ENCODE peak calls at places on chromosomes 4 and X, in five cellular contexts. K is testis, M is ovary, D is K562, R is A549. U is an unnamed sample.

GRCh38 chr4:165085946-165086345 is 26.7 kb downstream of the TMEM192 start:
- DNase-seq in D (no peak), K (no peak), R (no peak), M (no peak), U (no peak)

GRCh38 chr4:128162434-128162833 is 101.3 kb downstream of the LARP1B start:
- DNase-seq in K (no peak), M (no peak), D (no peak), R (no peak), U (no peak)

GRCh38 chrX:21382715-21383114 is 8.5 kb downstream of the CNKSR2 start:
- DNase-seq in D (no peak), R (peak), K (no peak), M (no peak), U (no peak)

GRCh38 chrX:107894038-107894437 is 68.4 kb downstream of the MID2 start:
- DNase-seq in R (peak), K (no peak), M (no peak), D (peak), U (peak)

GRCh38 chr4:58163172-58163571 is 1053.0 kb upstream of the IGFBP7 start:
- DNase-seq in M (no peak), D (no peak), R (no peak), K (peak), U (peak)

GRCh38 chr4:79455216-79455615 is 47.2 kb upstream of the GK2 start:
- DNase-seq in M (no peak), K (no peak), D (no peak), R (no peak), U (no peak)

GRCh38 chr4:168811793-168812651 is 198.0 kb downstream of the CBR4 start:
- DNase-seq in D (no peak), M (no peak), K (no peak), R (no peak), U (no peak)

GRCh38 chrX:139600105-139600504 is 69.6 kb downstream of the F9 start:
- DNase-seq in K (no peak), M (no peak), D (no peak), R (no peak), U (no peak)

GRCh38 chr4:181674315-181674714 is 568.9 kb upstream of the TENM3 start:
- DNase-seq in M (no peak), R (no peak), D (no peak), K (no peak), U (no peak)

GRCh38 chr4:26372525-26373172 is 51.8 kb downstream of the RBPJ start:
- DNase-seq in R (no peak), M (no peak), D (peak), K (no peak), U (peak)

GRCh38 chr4:186669159-186669720 is 54.4 kb downstream of the FAT1 start:
- DNase-seq in M (no peak), R (no peak), D (peak), K (no peak), U (peak)

GRCh38 chrX:136597356-136597755 is 50.6 kb upstream of the CD40LG start:
- DNase-seq in K (no peak), R (no peak), M (no peak), D (no peak), U (no peak)

GRCh38 chrX:40090050-40090804 is 7.5 kb downstream of the BCOR start:
- DNase-seq in M (peak), R (no peak), K (peak), D (peak), U (no peak)

GRCh38 chrX:102067966-102068723 is 57.3 kb upstream of the TCEAL2 start:
- DNase-seq in K (peak), R (peak), M (no peak), D (peak), U (no peak)

GRCh38 chr4:3472411-3473141 is 9.5 kb downstream of the DOK7 start:
- DNase-seq in M (no peak), D (no peak), R (no peak), K (no peak), U (no peak)

GRCh38 chrX:149937881-149938426 is 337 bp downstream of the EOLA2 start:
- DNase-seq in M (no peak), R (no peak), K (no peak), D (peak), U (peak)

GRCh38 chr4:33780952-33781655 is 2463.2 kb downstream of the ARAP2 start:
- DNase-seq in R (peak), M (no peak), D (no peak), K (no peak), U (no peak)

GRCh38 chrX:135973025-135973547 is 702 bp downstream of the MMGT1 start:
- DNase-seq in M (peak), R (peak), K (peak), D (peak), U (peak)

GRCh38 chrX:68588653-68589371 is 58.7 kb upstream of the STARD8 start:
- DNase-seq in K (no peak), M (no peak), R (no peak), D (peak), U (no peak)

GRCh38 chrX:119507206-119507605 is 39.0 kb downstream of the SLC25A5 start:
- DNase-seq in M (no peak), R (no peak), K (no peak), D (no peak), U (no peak)

GRCh38 chr4:176883108-176883550 is 90.4 kb upstream of the VEGFC start:
- DNase-seq in D (no peak), R (peak), M (no peak), K (no peak), U (peak)

GRCh38 chr4:105765690-105766407 is 57.3 kb downstream of the GSTCD start:
- DNase-seq in M (no peak), R (peak), K (no peak), D (peak), U (peak)

GRCh38 chr4:60744767-60745166 is 455.4 kb upstream of the ADGRL3 start:
- DNase-seq in R (no peak), D (no peak), K (no peak), M (no peak), U (no peak)

GRCh38 chrX:106932492-106932923 is 12.3 kb downstream of the CLDN2 start:
- DNase-seq in K (no peak), D (no peak), M (no peak), R (peak), U (no peak)

GRCh38 chr4:114208747-114209146 is 229.3 kb upstream of the ARSJ start:
- DNase-seq in K (no peak), M (no peak), D (no peak), R (no peak), U (no peak)

GRCh38 chr4:90357117-90357710 is 230.0 kb downstream of the CCSER1 start:
- DNase-seq in R (peak), K (no peak), M (no peak), D (peak), U (peak)

DNA sequence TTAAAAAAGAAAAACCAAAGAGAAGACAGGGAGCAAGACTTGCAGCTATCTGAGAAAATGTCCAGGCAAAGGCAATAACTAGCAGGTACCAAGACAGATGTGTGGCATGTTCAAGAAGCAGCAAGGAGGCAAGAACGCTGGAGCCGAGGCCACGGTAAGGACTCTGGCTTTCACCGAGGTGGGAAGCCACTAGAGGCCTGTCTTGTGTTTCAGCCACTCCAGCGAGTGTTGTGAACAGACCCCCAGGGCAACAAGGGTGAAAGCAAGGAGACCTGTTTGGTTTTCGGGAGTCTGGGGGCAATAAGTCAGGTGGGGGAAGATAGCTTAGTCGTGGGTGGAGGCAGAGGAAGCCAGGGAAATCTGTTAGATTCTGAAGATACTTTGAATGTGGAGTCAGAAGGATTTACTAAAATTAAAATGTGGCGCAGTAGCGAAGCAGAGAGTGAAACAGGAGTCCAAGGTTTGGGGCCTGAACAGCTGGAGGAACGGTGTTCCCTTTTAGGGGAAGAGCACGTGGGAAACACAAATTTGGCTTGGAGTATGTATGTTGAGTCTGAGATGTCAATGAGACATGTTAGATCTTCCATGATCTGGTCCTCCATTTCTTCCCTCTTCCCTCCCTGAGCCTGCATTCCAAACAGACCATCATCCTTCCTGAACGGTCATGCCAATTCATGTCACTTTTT is 3.1 kb downstream of the WDR1 start:
- DNase-seq in M (no peak), D (no peak), R (no peak), K (no peak), U (no peak)
- H3K27ac ChIP-seq in M (no peak), D (no peak), R (no peak), K (no peak), U (no peak)

DNA sequence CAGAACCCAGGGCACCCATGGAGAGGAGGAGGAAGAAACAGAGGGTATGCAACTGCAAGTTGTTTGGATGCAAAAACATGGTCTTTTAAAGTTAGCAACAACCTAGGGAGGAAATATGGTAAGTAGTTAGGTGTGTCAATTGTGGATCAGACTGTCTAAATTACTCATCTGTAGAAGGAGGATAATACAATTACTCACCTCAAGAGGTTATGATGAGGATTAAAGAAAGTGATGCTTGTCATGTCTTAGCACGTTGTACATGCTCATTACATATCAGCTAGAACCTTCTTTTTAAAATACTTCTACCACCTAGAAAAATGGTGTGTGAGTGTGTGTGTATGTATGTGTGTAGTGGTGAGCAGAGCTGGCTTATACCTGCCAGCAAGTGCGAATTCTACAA is 2.3 kb upstream of the C1QTNF7 start:
- DNase-seq in M (no peak), R (no peak), D (no peak), K (no peak), U (no peak)
- H3K27ac ChIP-seq in M (no peak), R (no peak), D (no peak), K (no peak), U (no peak)

DNA sequence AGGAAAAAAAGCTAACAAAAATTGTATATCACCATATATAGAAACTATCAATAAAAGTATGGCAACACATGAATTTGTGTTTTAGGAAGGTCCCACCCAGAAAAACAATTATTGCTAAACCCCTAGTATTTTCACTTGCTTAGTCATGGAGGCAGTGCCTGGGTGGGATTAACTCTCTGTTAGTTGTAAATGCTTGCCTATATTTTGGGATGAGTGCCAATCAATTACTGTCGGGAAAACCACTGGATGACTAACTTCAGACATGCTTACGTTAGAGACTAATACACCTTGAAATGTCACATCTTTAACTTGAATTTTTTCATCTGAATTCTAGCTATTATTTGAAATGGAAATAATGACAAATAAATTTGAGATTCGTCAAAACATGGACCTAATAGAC is 33.8 kb downstream of the TMPRSS11A start:
- DNase-seq in M (no peak), R (no peak), D (no peak), K (no peak), U (peak)
- H3K27ac ChIP-seq in M (no peak), R (no peak), D (no peak), K (no peak), U (no peak)

DNA sequence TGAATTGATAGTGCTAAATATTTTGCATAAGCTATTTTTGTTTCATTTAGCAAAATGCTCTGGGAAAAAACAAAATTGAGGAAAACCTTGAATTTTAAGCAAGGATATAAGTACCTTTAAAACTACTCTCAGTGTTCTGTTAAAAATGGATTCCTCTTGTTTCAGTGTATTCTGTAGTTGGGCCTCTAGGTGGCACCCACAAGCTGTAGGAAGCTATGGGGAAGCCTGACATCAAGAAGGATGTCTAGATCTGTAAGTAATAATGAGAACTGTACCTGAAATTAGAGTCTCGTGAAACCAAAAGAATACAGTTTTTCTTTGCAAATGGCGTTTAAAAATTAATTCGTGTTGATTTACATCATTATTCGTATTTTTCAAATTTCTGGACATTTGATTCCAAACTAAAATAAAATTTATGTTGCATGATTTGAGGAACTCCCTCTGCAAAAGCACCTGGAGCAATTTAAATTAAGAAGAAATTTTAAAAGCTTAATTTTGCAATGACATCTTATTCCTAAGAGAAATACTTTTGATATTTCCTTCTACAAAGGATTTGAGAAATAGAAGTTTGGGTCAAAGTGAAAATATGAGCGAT is 51.2 kb downstream of the TMPRSS11E start:
- DNase-seq in M (no peak), D (peak), R (peak), K (peak), U (peak)
- H3K27ac ChIP-seq in M (no peak), D (no peak), R (peak), K (no peak), U (no peak)

GRCh38 chrX:14865201-14865600 is 7.7 kb downstream of the FANCB start:
- DNase-seq in R (no peak), K (no peak), D (no peak), M (no peak), U (no peak)
- H3K27ac ChIP-seq in R (no peak), K (no peak), D (no peak), M (no peak), U (no peak)

DNA sequence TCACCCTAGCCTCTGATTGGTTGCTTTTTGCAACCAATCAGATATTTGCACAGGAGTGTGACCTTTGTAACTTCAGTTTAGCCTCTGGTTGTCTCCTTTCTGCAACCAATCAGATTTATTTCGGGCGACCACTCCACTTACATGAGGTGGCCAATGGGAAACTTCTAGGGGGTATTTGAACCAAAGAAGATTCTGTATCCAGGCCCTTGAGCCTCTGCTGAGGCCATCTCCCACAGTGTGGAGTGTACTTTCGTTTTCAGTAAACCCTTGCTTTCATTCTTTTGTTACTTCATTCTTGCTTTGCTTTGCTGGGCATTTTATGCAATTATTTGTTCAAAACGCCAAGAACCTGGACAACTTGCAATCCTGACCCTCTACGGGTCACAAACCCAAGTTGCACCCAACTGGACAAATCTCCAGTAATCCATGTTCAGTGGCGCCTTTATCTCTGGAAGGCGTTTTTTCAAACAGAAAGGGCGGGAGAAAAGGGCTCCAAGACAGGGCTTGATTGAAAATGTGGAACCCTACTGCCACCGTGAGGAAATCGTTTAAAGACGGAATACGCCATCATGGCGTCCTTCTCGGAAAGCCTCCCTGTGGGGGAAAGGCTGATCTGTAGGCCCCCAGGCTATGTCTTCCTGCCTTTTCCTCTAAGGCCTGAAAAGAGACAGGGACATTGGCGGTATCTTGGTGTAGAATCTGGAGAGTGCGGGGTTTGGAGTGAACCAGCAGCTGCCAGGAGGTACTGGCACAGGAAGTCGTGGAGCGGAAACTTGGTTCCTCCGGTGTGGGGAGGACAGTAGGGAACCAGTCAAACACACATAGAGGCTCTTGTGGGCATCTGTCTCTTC is 184.6 kb downstream of the OR13H1 start:
- DNase-seq in D (no peak), K (peak), R (no peak), M (peak), U (no peak)
- H3K27ac ChIP-seq in D (no peak), K (no peak), R (peak), M (peak), U (no peak)

DNA sequence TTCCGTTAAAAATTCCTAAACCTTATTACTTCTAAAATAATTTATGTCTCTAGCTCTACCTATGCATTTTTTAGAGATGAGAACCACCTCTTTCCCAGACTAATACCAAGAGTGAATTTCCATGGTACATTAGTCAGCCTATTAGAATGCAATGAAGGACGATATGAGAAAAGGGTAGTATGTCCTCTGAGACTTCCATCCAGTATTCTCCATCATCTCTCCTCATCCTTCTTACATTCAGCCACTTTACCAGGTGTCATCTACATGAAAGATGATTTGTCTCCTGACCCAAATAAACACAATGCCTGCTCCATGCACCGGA is 97.8 kb downstream of the MAB21L2 start:
- DNase-seq in M (no peak), R (no peak), K (no peak), D (no peak), U (no peak)
- H3K27ac ChIP-seq in M (no peak), R (no peak), K (no peak), D (no peak), U (no peak)